ENCODE peak calls at places on chromosomes 11 and 22, in four cellular contexts. One of them, this sample, is unnamed.

GRCh38 chr11:65516135-65516968 is 8.5 kb upstream of the SCYL1 start:
- DNase-seq in GM12878: no peak
- DNase-seq in K562: no peak
- DNase-seq in HepG2: no peak
- DNase-seq in this sample: no peak

GRCh38 chr11:122656631-122657101 is 1.1 kb downstream of the UBASH3B start:
- DNase-seq in GM12878: no peak
- DNase-seq in K562: no peak
- DNase-seq in HepG2: no peak
- DNase-seq in this sample: peak

GRCh38 chr22:49975543-49976389 is 15.2 kb downstream of the PIM3 start:
- DNase-seq in GM12878: no peak
- DNase-seq in K562: peak
- DNase-seq in HepG2: no peak
- DNase-seq in this sample: peak

GRCh38 chr11:102153082-102153481 is 42.8 kb downstream of the YAP1 start:
- DNase-seq in GM12878: no peak
- DNase-seq in K562: no peak
- DNase-seq in HepG2: no peak
- DNase-seq in this sample: no peak

GRCh38 chr11:95231881-95232605 is 1.0 kb upstream of the SESN3 start:
- DNase-seq in GM12878: no peak
- DNase-seq in K562: no peak
- DNase-seq in HepG2: no peak
- DNase-seq in this sample: no peak

GRCh38 chr11:41446107-41446506 is 13.3 kb downstream of the LRRC4C start:
- DNase-seq in GM12878: no peak
- DNase-seq in K562: no peak
- DNase-seq in HepG2: no peak
- DNase-seq in this sample: no peak

GRCh38 chr11:36565033-36565610 is 2.7 kb upstream of the RAG1 start:
- DNase-seq in GM12878: no peak
- DNase-seq in K562: no peak
- DNase-seq in HepG2: no peak
- DNase-seq in this sample: no peak

GRCh38 chr11:12717851-12718291 is 43.6 kb downstream of the TEAD1 start:
- DNase-seq in GM12878: peak
- DNase-seq in K562: no peak
- DNase-seq in HepG2: no peak
- DNase-seq in this sample: no peak

GRCh38 chr11:47846998-47847397 is 1.2 kb downstream of the NUP160 start:
- DNase-seq in GM12878: no peak
- DNase-seq in K562: no peak
- DNase-seq in HepG2: peak
- DNase-seq in this sample: no peak

GRCh38 chr11:134752964-134753804 is 341.1 kb upstream of the B3GAT1 start:
- DNase-seq in GM12878: no peak
- DNase-seq in K562: no peak
- DNase-seq in HepG2: no peak
- DNase-seq in this sample: no peak

GRCh38 chr11:107385361-107385982 is 72.2 kb downstream of the CWF19L2 start:
- DNase-seq in GM12878: no peak
- DNase-seq in K562: no peak
- DNase-seq in HepG2: peak
- DNase-seq in this sample: peak

GRCh38 chr11:68659158-68659921 is 25.0 kb upstream of the GAL start:
- DNase-seq in GM12878: no peak
- DNase-seq in K562: peak
- DNase-seq in HepG2: peak
- DNase-seq in this sample: peak
- TF ChIP-seq JUNB in GM12878: no peak
- TF ChIP-seq JUNB in K562: no peak
- TF ChIP-seq JUNB in HepG2: no peak
- TF ChIP-seq JUNB in this sample: no peak

DNA sequence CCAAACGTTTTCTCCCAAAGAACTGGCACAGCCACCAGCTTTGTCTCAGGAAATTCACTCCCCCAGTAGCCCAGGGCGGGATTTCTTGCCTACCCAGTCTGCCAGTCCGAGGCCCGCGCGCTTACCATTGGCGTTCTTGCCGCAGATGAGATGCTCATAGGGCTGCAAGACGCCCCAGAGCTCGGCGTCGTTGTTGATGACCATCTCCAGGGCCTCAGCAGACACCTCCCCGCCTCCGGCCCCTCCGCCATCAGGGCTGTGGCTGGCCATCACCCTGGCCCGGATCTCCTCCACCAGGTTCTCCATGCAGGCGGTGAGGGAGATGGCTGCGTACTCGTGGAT is 1.3 kb downstream of the ABTB2 start:
- DNase-seq in GM12878: no peak
- DNase-seq in K562: no peak
- DNase-seq in HepG2: no peak
- DNase-seq in this sample: peak
- TF ChIP-seq CHD2 in GM12878: no peak
- TF ChIP-seq CHD2 in K562: no peak
- TF ChIP-seq CHD2 in HepG2: no peak
- TF ChIP-seq CHD2 in this sample: no peak

GRCh38 chr22:17570851-17571631 is 7.7 kb downstream of the SLC25A18 start:
- DNase-seq in GM12878: no peak
- DNase-seq in K562: no peak
- DNase-seq in HepG2: no peak
- DNase-seq in this sample: no peak
- TF ChIP-seq JUNB in GM12878: no peak
- TF ChIP-seq JUNB in K562: no peak
- TF ChIP-seq JUNB in HepG2: no peak
- TF ChIP-seq JUNB in this sample: no peak

GRCh38 chr11:130671801-130672700 is 223.6 kb downstream of the ADAMTS15 start:
- DNase-seq in GM12878: no peak
- DNase-seq in K562: no peak
- DNase-seq in HepG2: no peak
- DNase-seq in this sample: peak

GRCh38 chr11:130670200-130670599 is 221.8 kb downstream of the ADAMTS15 start:
- DNase-seq in GM12878: no peak
- DNase-seq in K562: no peak
- DNase-seq in HepG2: no peak
- DNase-seq in this sample: no peak

GRCh38 chr11:130668751-130669150 is 220.3 kb downstream of the ADAMTS15 start:
- DNase-seq in GM12878: no peak
- DNase-seq in K562: no peak
- DNase-seq in HepG2: no peak
- DNase-seq in this sample: no peak

DNA sequence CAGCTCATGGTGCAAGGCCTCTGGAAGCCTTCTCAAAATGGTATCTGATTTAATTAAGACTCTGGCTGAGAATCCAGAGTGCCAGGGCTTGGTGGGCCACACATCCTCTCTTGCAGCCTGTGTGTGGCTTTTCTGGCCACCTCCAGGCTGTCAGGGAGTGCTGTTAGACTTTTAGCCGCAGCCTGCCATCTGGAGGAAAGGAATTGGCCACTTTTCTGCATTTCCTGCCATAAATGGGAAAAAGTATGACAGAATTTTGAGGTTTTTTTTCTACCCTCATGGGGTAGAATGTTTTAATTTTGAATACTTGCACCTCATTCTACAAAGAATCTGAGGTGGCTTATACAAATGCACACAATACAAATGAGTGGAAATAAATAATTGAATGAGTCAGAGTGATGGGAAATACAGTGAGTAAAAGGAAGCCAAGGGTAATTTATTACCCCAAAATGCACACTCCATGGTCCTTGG is 218.4 kb downstream of the ADAMTS15 start:
- DNase-seq in GM12878: no peak
- DNase-seq in K562: no peak
- DNase-seq in HepG2: no peak
- DNase-seq in this sample: no peak
- TF ChIP-seq CHD2 in GM12878: no peak
- TF ChIP-seq CHD2 in K562: no peak
- TF ChIP-seq CHD2 in HepG2: no peak
- TF ChIP-seq CHD2 in this sample: no peak

GRCh38 chr22:17974087-17974486 is 50.3 kb downstream of the MICAL3 start:
- DNase-seq in GM12878: no peak
- DNase-seq in K562: no peak
- DNase-seq in HepG2: no peak
- DNase-seq in this sample: no peak
- TF ChIP-seq JUNB in GM12878: no peak
- TF ChIP-seq JUNB in K562: no peak
- TF ChIP-seq JUNB in HepG2: no peak
- TF ChIP-seq JUNB in this sample: no peak

GRCh38 chr22:24146190-24146616 is 35.1 kb upstream of the SUSD2 start:
- DNase-seq in GM12878: no peak
- DNase-seq in K562: peak
- DNase-seq in HepG2: peak
- DNase-seq in this sample: peak

GRCh38 chr22:24145446-24146189 is 35.7 kb upstream of the SUSD2 start:
- DNase-seq in GM12878: no peak
- DNase-seq in K562: no peak
- DNase-seq in HepG2: no peak
- DNase-seq in this sample: no peak

GRCh38 chr22:24148586-24148985 is 32.7 kb upstream of the SUSD2 start:
- DNase-seq in GM12878: no peak
- DNase-seq in K562: no peak
- DNase-seq in HepG2: no peak
- DNase-seq in this sample: no peak

GRCh38 chr22:24147666-24148065 is 33.6 kb upstream of the SUSD2 start:
- DNase-seq in GM12878: no peak
- DNase-seq in K562: no peak
- DNase-seq in HepG2: no peak
- DNase-seq in this sample: no peak

DNA sequence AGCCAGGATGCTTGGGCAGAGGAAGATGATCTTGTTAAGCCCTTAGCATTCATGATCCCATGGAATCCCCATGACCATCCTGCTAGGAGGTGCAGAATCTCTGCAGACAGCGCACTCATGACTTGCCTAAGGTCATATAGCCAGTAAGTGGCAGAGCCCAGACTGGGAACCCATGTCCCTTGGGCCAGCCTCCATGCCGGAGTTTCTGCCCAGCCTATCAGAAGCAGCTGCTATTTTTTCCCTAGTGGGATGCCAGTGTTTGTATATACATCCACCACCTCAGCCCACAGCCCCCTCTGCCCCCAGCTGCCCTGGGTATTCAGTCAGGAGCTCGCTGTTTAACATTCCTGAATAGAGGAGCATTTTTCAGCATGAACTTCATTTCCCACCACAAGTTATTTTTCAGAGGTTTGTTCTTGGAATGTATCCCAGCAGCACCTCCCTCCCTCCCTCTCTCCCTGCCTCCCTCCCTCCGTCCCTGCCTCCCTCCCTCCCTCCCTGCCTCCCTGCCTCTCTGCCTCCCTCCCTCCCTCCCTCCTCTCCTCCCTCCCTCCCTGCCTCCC is 34.4 kb upstream of the SUSD2 start:
- DNase-seq in GM12878: no peak
- DNase-seq in K562: no peak
- DNase-seq in HepG2: no peak
- DNase-seq in this sample: no peak
- TF ChIP-seq CHD2 in GM12878: no peak
- TF ChIP-seq CHD2 in K562: no peak
- TF ChIP-seq CHD2 in HepG2: no peak
- TF ChIP-seq CHD2 in this sample: no peak

GRCh38 chr11:73750238-73750637 is 10.6 kb downstream of the RAB6A start:
- DNase-seq in GM12878: no peak
- DNase-seq in K562: no peak
- DNase-seq in HepG2: peak
- DNase-seq in this sample: no peak

GRCh38 chr11:73746701-73747100 is 14.2 kb downstream of the RAB6A start:
- DNase-seq in GM12878: no peak
- DNase-seq in K562: no peak
- DNase-seq in HepG2: no peak
- DNase-seq in this sample: no peak

GRCh38 chr11:73749118-73749517 is 11.8 kb downstream of the RAB6A start:
- DNase-seq in GM12878: no peak
- DNase-seq in K562: no peak
- DNase-seq in HepG2: peak
- DNase-seq in this sample: no peak

GRCh38 chr11:73747762-73748161 is 13.1 kb downstream of the RAB6A start:
- DNase-seq in GM12878: no peak
- DNase-seq in K562: no peak
- DNase-seq in HepG2: peak
- DNase-seq in this sample: no peak

GRCh38 chr11:73748300-73748699 is 12.6 kb downstream of the RAB6A start:
- DNase-seq in GM12878: no peak
- DNase-seq in K562: no peak
- DNase-seq in HepG2: peak
- DNase-seq in this sample: no peak
- TF ChIP-seq JUNB in GM12878: no peak
- TF ChIP-seq JUNB in K562: no peak
- TF ChIP-seq JUNB in HepG2: no peak
- TF ChIP-seq JUNB in this sample: no peak

GRCh38 chr11:15526859-15527450 is 412.2 kb downstream of the INSC start:
- DNase-seq in GM12878: no peak
- DNase-seq in K562: no peak
- DNase-seq in HepG2: no peak
- DNase-seq in this sample: no peak

GRCh38 chr11:15534266-15534665 is 419.5 kb downstream of the INSC start:
- DNase-seq in GM12878: no peak
- DNase-seq in K562: no peak
- DNase-seq in HepG2: no peak
- DNase-seq in this sample: no peak

GRCh38 chr11:15535414-15535813 is 420.7 kb downstream of the INSC start:
- DNase-seq in GM12878: no peak
- DNase-seq in K562: no peak
- DNase-seq in HepG2: no peak
- DNase-seq in this sample: no peak

GRCh38 chr11:15536438-15536837 is 421.7 kb downstream of the INSC start:
- DNase-seq in GM12878: no peak
- DNase-seq in K562: no peak
- DNase-seq in HepG2: no peak
- DNase-seq in this sample: no peak

GRCh38 chr11:15532432-15532831 is 417.7 kb downstream of the INSC start:
- DNase-seq in GM12878: no peak
- DNase-seq in K562: no peak
- DNase-seq in HepG2: no peak
- DNase-seq in this sample: no peak
- TF ChIP-seq CHD2 in GM12878: no peak
- TF ChIP-seq CHD2 in K562: no peak
- TF ChIP-seq CHD2 in HepG2: no peak
- TF ChIP-seq CHD2 in this sample: no peak

GRCh38 chr11:6300325-6300724 is 20.0 kb downstream of the CAVIN3 start:
- DNase-seq in GM12878: no peak
- DNase-seq in K562: no peak
- DNase-seq in HepG2: no peak
- DNase-seq in this sample: no peak
- TF ChIP-seq JUNB in GM12878: no peak
- TF ChIP-seq JUNB in K562: no peak
- TF ChIP-seq JUNB in HepG2: no peak
- TF ChIP-seq JUNB in this sample: no peak

This sample was measured in A549.